ENCODE peak calls at places on chromosomes 3 and 15, in nine cellular contexts. S, F, Q, R, D, P, M, O and B are unnamed samples.

GRCh38 chr3:189530822-189531221 is 100.4 kb upstream of the TP63 start:
- DNase-seq in S (no peak), F (peak), Q (no peak), R (no peak), D (no peak), P (no peak), M (no peak), O (no peak), B (no peak)

GRCh38 chr3:126126811-126127431 is 43.0 kb upstream of the SLC41A3 start:
- DNase-seq in S (no peak), F (no peak), Q (no peak), R (no peak), D (no peak), P (no peak), M (no peak), O (peak), B (no peak)

GRCh38 chr3:5298453-5298852 is 110.9 kb downstream of the EDEM1 start:
- DNase-seq in S (no peak), F (peak), Q (no peak), R (no peak), D (no peak), P (no peak), M (no peak), O (no peak), B (no peak)

GRCh38 chr3:10472877-10473440 is 32.4 kb downstream of the ATP2B2 start:
- DNase-seq in S (no peak), F (no peak), Q (no peak), R (no peak), D (no peak), P (no peak), M (no peak), O (no peak), B (no peak)

GRCh38 chr15:94882071-94882712 is 650.8 kb downstream of the MCTP2 start:
- DNase-seq in S (no peak), F (no peak), Q (no peak), R (no peak), D (no peak), P (no peak), M (no peak), O (no peak), B (no peak)

GRCh38 chr3:40717471-40717870 is 192.7 kb downstream of the ZNF621 start:
- DNase-seq in S (no peak), F (no peak), Q (no peak), R (no peak), D (no peak), P (no peak), M (no peak), O (no peak), B (no peak)

GRCh38 chr15:35986072-35986666 is 440.2 kb upstream of the DPH6 start:
- DNase-seq in S (no peak), F (no peak), Q (no peak), R (no peak), D (no peak), P (no peak), M (no peak), O (no peak), B (no peak)

GRCh38 chr3:62201438-62202035 is 171.8 kb downstream of the FEZF2 start:
- DNase-seq in S (no peak), F (peak), Q (peak), R (no peak), D (no peak), P (peak), M (peak), O (no peak), B (peak)

GRCh38 chr3:194671511-194671899 is 486 bp downstream of the LSG1 start:
- DNase-seq in S (peak), F (peak), Q (peak), R (no peak), D (no peak), P (no peak), M (peak), O (no peak), B (no peak)

GRCh38 chr3:49422379-49423248 is at the start of gene AMT:
- DNase-seq in S (no peak), F (peak), Q (no peak), R (no peak), D (peak), P (no peak), M (no peak), O (peak), B (no peak)

GRCh38 chr15:98160236-98160635 is 199.7 kb downstream of the ARRDC4 start:
- DNase-seq in S (no peak), F (no peak), Q (no peak), R (peak), D (no peak), P (no peak), M (no peak), O (no peak), B (no peak)

GRCh38 chr3:178436773-178437172 is 99.5 kb upstream of the KCNMB2 start:
- DNase-seq in S (peak), F (peak), Q (peak), R (no peak), D (no peak), P (no peak), M (peak), O (no peak), B (peak)